ENCODE peak calls at places on chromosomes 3 and 15, in four cellular contexts. One of them, this sample, is unnamed.

GRCh38 chr3:54563661-54564200 is 364.1 kb downstream of the LRTM1 start:
- DNase-seq in GM04504: no peak
- DNase-seq in effector memory CD8-positive, alpha-beta T cell: no peak
- DNase-seq in A549: no peak
- DNase-seq in this sample: no peak

GRCh38 chr3:33803252-33803651 is 4.8 kb downstream of the PDCD6IP start:
- DNase-seq in A549: no peak
- DNase-seq in GM04504: no peak
- DNase-seq in effector memory CD8-positive, alpha-beta T cell: no peak
- DNase-seq in this sample: no peak

GRCh38 chr3:24361661-24362060 is 133.0 kb downstream of the THRB start:
- DNase-seq in effector memory CD8-positive, alpha-beta T cell: no peak
- DNase-seq in A549: no peak
- DNase-seq in GM04504: no peak
- DNase-seq in this sample: no peak

GRCh38 chr3:194532591-194532990 is 45.8 kb upstream of the ATP13A3 start:
- DNase-seq in effector memory CD8-positive, alpha-beta T cell: no peak
- DNase-seq in A549: no peak
- DNase-seq in GM04504: peak; percentile 44
- DNase-seq in this sample: no peak

GRCh38 chr3:190088890-190089289 is 31.8 kb downstream of the P3H2 start:
- DNase-seq in GM04504: no peak
- DNase-seq in A549: no peak
- DNase-seq in effector memory CD8-positive, alpha-beta T cell: no peak
- DNase-seq in this sample: no peak

GRCh38 chr3:142960322-142960850 is 3.1 kb downstream of the PAQR9 start:
- DNase-seq in effector memory CD8-positive, alpha-beta T cell: no peak
- DNase-seq in A549: no peak
- DNase-seq in GM04504: no peak
- DNase-seq in this sample: no peak

GRCh38 chr15:82677720-82678323 is 30.7 kb upstream of the CPEB1 start:
- DNase-seq in GM04504: no peak
- DNase-seq in effector memory CD8-positive, alpha-beta T cell: no peak
- DNase-seq in A549: no peak
- DNase-seq in this sample: no peak

GRCh38 chr3:25783661-25784512 is 644 bp upstream of the NGLY1 start:
- DNase-seq in A549: peak; percentile 62
- DNase-seq in effector memory CD8-positive, alpha-beta T cell: no peak
- DNase-seq in GM04504: no peak
- DNase-seq in this sample: no peak

GRCh38 chr3:46708401-46709146 is 7.4 kb downstream of the TMIE start:
- DNase-seq in A549: no peak
- DNase-seq in effector memory CD8-positive, alpha-beta T cell: no peak
- DNase-seq in GM04504: no peak
- DNase-seq in this sample: no peak

GRCh38 chr3:88031543-88032148 is 27.2 kb downstream of the CGGBP1 start:
- DNase-seq in effector memory CD8-positive, alpha-beta T cell: peak; percentile 15
- DNase-seq in A549: peak; percentile 19
- DNase-seq in GM04504: peak; percentile 5
- DNase-seq in this sample: peak; percentile 47

GRCh38 chr3:17023006-17023664 is 138.4 kb downstream of the PLCL2 start:
- DNase-seq in GM04504: no peak
- DNase-seq in A549: no peak
- DNase-seq in effector memory CD8-positive, alpha-beta T cell: peak; percentile 37
- DNase-seq in this sample: no peak

GRCh38 chr3:16821053-16821452 is 63.7 kb upstream of the PLCL2 start:
- DNase-seq in effector memory CD8-positive, alpha-beta T cell: no peak
- DNase-seq in A549: no peak
- DNase-seq in GM04504: no peak
- DNase-seq in this sample: no peak

GRCh38 chr15:40430271-40430805 is 10.4 kb upstream of the BAHD1 start:
- DNase-seq in GM04504: no peak
- DNase-seq in effector memory CD8-positive, alpha-beta T cell: no peak
- DNase-seq in A549: no peak
- DNase-seq in this sample: no peak

GRCh38 chr3:148513066-148513671 is 184.5 kb upstream of the AGTR1 start:
- DNase-seq in A549: no peak
- DNase-seq in GM04504: no peak
- DNase-seq in effector memory CD8-positive, alpha-beta T cell: no peak
- DNase-seq in this sample: no peak

GRCh38 chr3:139561959-139562676 is 22.6 kb upstream of the RBP1 start:
- DNase-seq in A549: peak; percentile 25
- DNase-seq in effector memory CD8-positive, alpha-beta T cell: no peak
- DNase-seq in GM04504: peak; percentile 5
- DNase-seq in this sample: no peak

GRCh38 chr3:108513961-108514360 is 3.6 kb upstream of the MYH15 start:
- DNase-seq in A549: no peak
- DNase-seq in GM04504: no peak
- DNase-seq in effector memory CD8-positive, alpha-beta T cell: no peak
- DNase-seq in this sample: no peak

GRCh38 chr15:60381148-60381788 is 16.5 kb downstream of the ANXA2 start:
- DNase-seq in effector memory CD8-positive, alpha-beta T cell: no peak
- DNase-seq in A549: no peak
- DNase-seq in GM04504: no peak
- DNase-seq in this sample: no peak

GRCh38 chr15:98889930-98890695 is 117.5 kb downstream of the PGPEP1L start:
- DNase-seq in A549: no peak
- DNase-seq in effector memory CD8-positive, alpha-beta T cell: no peak
- DNase-seq in GM04504: peak; percentile 60
- DNase-seq in this sample: no peak

This sample was measured in DND-41.